ENCODE peak calls at places on chromosomes 16 and 17, in nine cellular contexts. J is foreskin keratinocyte, C is upper lobe of left lung, V is A673, M is WERI-Rb-1, Q is fibroblast of lung, A is neural progenitor cell, F is cardiac muscle cell, U is heart left ventricle. H is an unnamed sample.

GRCh38 chr17:21043296-21044232 is 753 bp upstream of the USP22 start:
- DNase-seq in J (peak; percentile 94), C (peak; percentile 98), V (peak; percentile 99), M (peak; percentile 99), Q (peak; percentile 99), A (peak; percentile 99), F (peak; percentile 99), U (peak; percentile 99), H (no peak)

GRCh38 chr17:76531501-76532038 is 5.9 kb downstream of the CYGB start:
- DNase-seq in J (no peak), C (no peak), V (no peak), M (no peak), Q (no peak), A (no peak), F (no peak), U (no peak), H (no peak)

GRCh38 chr17:31596382-31597323 is 205.2 kb downstream of the RAB11FIP4 start:
- DNase-seq in J (peak; percentile 94), C (peak; percentile 63), V (peak; percentile 65), M (no peak), Q (peak; percentile 99), A (peak; percentile 11), F (peak; percentile 64), U (peak; percentile 86), H (peak; percentile 96)

GRCh38 chr16:84174396-84174795 is 12.5 kb downstream of the TAF1C start:
- DNase-seq in J (no peak), C (no peak), V (no peak), M (no peak), Q (no peak), A (no peak), F (no peak), U (no peak), H (no peak)

GRCh38 chr16:11057696-11058345 is 113.5 kb downstream of the CLEC16A start:
- DNase-seq in J (no peak), C (no peak), V (peak; percentile 34), M (no peak), Q (no peak), A (no peak), F (no peak), U (no peak), H (no peak)

GRCh38 chr16:1162701-1163566 is 10.0 kb downstream of the CACNA1H start:
- DNase-seq in J (no peak), C (peak; percentile 82), V (no peak), M (no peak), Q (no peak), A (no peak), F (no peak), U (no peak), H (no peak)

GRCh38 chr16:86995456-86995855 is 321.7 kb downstream of the C16orf95 start:
- DNase-seq in J (no peak), C (peak; percentile 41), V (no peak), M (peak; percentile 57), Q (no peak), A (no peak), F (no peak), U (no peak), H (peak; percentile 46)

GRCh38 chr17:38430316-38430715 is 2.1 kb downstream of the ARHGAP23 start:
- DNase-seq in J (no peak), C (no peak), V (no peak), M (no peak), Q (peak; percentile 66), A (no peak), F (no peak), U (no peak), H (no peak)

GRCh38 chr16:53356478-53357207 is 77.6 kb upstream of the RBL2 start:
- DNase-seq in J (no peak), C (no peak), V (no peak), M (peak; percentile 28), Q (no peak), A (peak; percentile 42), F (no peak), U (no peak), H (no peak)

GRCh38 chr17:34895388-34895787 is 65.9 kb downstream of the CCT6B start:
- DNase-seq in J (no peak), C (no peak), V (no peak), M (no peak), Q (no peak), A (peak; percentile 32), F (peak; percentile 40), U (no peak), H (no peak)

GRCh38 chr17:34894971-34895370 is 66.3 kb downstream of the CCT6B start:
- DNase-seq in J (no peak), C (no peak), V (no peak), M (no peak), Q (no peak), A (no peak), F (no peak), U (no peak), H (no peak)

DNA sequence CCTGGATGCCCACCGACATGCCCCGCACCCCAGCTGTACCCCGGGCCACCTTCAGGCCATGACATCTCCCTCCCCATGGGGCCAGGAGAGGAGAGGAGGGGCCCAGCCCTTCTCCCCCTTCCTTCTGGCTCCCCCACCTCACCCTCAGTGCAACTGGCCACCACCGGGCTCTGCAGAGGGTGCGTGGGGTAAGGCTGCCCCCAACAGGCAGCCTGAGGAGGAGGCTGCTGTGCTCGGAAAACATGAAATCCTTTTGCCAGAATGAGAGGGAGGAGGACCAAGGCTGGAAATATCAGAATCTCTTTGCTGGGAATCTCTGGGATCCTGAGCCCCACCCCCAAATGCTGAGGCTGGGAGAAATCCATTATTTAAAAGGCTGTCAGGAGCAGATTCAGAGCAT is 68.4 kb downstream of the CCT6B start:
- DNase-seq in J (no peak), C (no peak), V (peak; percentile 25), M (peak; percentile 79), Q (no peak), A (peak; percentile 78), F (peak; percentile 59), U (no peak), H (no peak)
- TF ChIP-seq CTCF in J (peak; percentile 54), C (peak; percentile 10), V (peak; percentile 60), M (peak; percentile 96), Q (peak; percentile 19), A (peak; percentile 93), F (peak; percentile 48), U (peak; percentile 32), H (no peak)

GRCh38 chr16:12260647-12261262 is 284.2 kb downstream of the SNX29 start:
- DNase-seq in J (no peak), C (peak; percentile 48), V (no peak), M (peak; percentile 61), Q (no peak), A (peak; percentile 71), F (peak; percentile 52), U (peak; percentile 64), H (no peak)

GRCh38 chr16:12257926-12258561 is 281.5 kb downstream of the SNX29 start:
- DNase-seq in J (no peak), C (no peak), V (no peak), M (peak; percentile 65), Q (no peak), A (peak; percentile 41), F (peak; percentile 35), U (no peak), H (no peak)

GRCh38 chr16:12260119-12260646 is 283.6 kb downstream of the SNX29 start:
- DNase-seq in J (no peak), C (no peak), V (no peak), M (no peak), Q (no peak), A (no peak), F (no peak), U (no peak), H (no peak)

GRCh38 chr16:12258806-12259205 is 282.3 kb downstream of the SNX29 start:
- DNase-seq in J (no peak), C (no peak), V (no peak), M (no peak), Q (no peak), A (no peak), F (no peak), U (no peak), H (no peak)

DNA sequence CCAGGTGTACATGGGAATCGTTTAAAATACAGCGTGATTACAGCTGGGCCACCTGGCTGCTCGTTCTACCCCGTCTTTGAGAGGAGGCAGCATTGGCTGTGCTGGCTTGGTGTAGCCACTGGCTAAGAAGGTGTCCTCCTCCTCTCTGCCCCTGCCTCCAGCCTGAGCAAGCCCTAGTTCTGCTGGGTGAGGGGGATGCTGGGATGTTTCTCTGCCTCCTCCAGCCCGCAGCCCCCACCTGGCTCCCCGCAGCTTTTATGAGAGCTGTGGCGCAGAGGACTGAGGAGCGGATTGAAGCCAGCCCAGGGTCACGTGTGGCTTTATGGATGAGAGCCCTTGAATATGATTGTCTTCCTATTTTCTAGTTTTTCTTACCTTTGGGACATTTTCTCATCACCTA is 282.7 kb downstream of the SNX29 start:
- DNase-seq in J (no peak), C (no peak), V (no peak), M (no peak), Q (no peak), A (no peak), F (no peak), U (no peak), H (no peak)
- H3K27ac ChIP-seq in J (no peak overlapping the region), C (no peak overlapping the region), V (no peak overlapping the region), M (no peak overlapping the region), Q (no peak overlapping the region), A (no peak overlapping the region), F (no peak overlapping the region), U (no peak overlapping the region), H (no peak overlapping the region)

DNA sequence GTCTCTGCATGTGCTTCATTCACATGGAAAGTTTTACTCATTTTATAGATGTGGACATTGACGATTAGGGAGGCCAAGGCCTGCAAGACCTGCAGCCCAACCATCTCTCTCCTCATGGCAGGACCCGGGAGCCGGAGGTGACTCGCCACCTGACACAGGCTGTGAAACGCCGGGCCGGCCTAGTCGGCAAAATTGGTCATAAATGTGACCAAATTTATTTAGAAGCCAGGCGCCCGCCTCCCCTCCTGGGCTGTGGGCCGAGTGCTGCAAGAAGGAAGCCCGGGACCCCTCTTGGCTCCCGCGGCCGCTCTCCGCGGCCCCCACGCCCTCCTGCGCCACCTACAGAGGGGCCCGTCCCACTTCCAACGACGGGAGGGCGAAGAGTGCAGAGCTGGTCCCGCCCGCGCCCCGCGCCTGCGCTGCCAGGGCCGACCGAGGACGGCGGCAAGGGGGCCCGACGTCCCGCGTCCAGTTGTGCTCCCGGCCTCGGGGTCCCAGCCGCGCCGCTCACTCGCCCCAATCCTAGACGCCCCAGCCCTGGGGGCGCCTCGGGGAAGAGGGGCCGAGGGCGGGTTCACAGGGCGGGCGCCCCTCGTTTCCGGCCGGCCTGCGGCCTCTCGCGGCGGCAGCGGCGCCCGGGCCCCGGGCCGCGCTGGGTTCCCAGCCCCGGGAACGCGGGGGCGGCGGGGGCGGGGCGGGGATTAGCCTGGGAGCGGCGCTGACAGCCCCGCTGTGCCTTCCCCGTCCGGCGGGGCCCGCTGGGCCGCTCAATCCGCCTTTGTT is 47.5 kb downstream of the WNT3 start:
- DNase-seq in J (no peak), C (peak; percentile 92), V (peak; percentile 45), M (peak; percentile 85), Q (peak; percentile 48), A (peak; percentile 92), F (peak; percentile 72), U (no peak), H (no peak)
- TF ChIP-seq CTCF in J (peak; percentile 15), C (no peak), V (no peak), M (peak; percentile 14), Q (no peak), A (no peak), F (no peak), U (no peak), H (no peak)

DNA sequence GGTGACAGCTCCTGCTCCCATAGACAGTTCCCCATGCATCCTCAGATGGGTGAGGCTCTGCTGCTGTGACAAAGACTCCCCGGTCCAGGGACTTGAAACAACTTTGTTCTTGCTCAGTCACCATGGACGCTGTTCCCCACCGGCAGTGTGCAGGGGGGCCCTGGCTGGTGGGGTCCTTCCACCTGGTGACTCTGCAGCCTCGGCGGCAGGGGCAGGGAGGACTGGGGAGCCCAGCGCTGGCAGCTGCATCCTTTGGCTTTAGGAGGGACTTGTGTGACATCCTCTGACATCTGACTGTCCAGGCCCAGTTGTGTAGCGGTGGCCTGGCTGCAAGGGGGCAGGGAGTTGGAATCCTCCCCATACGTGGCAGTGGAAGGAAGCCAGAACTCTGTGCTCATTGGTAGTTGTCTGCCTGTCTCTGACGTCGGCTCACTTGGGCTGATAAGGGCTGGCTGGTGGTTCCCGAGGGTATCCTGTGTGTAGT is 107.3 kb downstream of the CMIP start:
- DNase-seq in J (no peak), C (no peak), V (no peak), M (no peak), Q (peak; percentile 83), A (no peak), F (no peak), U (no peak), H (no peak)
- H3K27ac ChIP-seq in J (peak overlapping the region; percentile 91), C (no peak overlapping the region), V (no peak overlapping the region), M (no peak overlapping the region), Q (no peak overlapping the region), A (no peak overlapping the region), F (no peak overlapping the region), U (peak overlapping the region; percentile 52), H (peak overlapping the region; percentile 39)

H was measured in coronary artery.